ENCODE peak calls at places on chromosomes 2 and 18, in four cellular contexts. One of them, this sample, is unnamed.

GRCh38 chr2:145258903-145259579 is 739.1 kb upstream of the ZEB2 start:
- DNase-seq in heart left ventricle: no peak
- DNase-seq in fibroblast of gingiva: no peak
- DNase-seq in activated naive CD4-positive, alpha-beta T cell: no peak
- DNase-seq in this sample: no peak

GRCh38 chr2:101741775-101742520 is 44.4 kb downstream of the MAP4K4 start:
- DNase-seq in fibroblast of gingiva: no peak
- DNase-seq in heart left ventricle: no peak
- DNase-seq in activated naive CD4-positive, alpha-beta T cell: no peak
- DNase-seq in this sample: no peak

GRCh38 chr2:11370377-11371098 is 26.1 kb upstream of the ROCK2 start:
- DNase-seq in activated naive CD4-positive, alpha-beta T cell: no peak
- DNase-seq in fibroblast of gingiva: peak
- DNase-seq in heart left ventricle: no peak
- DNase-seq in this sample: no peak

GRCh38 chr2:108637304-108637669 is 82.0 kb upstream of the RANBP2 start:
- DNase-seq in heart left ventricle: no peak
- DNase-seq in fibroblast of gingiva: peak
- DNase-seq in activated naive CD4-positive, alpha-beta T cell: no peak
- DNase-seq in this sample: no peak

GRCh38 chr2:120403676-120404075 is 57.7 kb downstream of the INHBB start:
- DNase-seq in fibroblast of gingiva: no peak
- DNase-seq in heart left ventricle: no peak
- DNase-seq in activated naive CD4-positive, alpha-beta T cell: no peak
- DNase-seq in this sample: no peak

GRCh38 chr2:64105676-64106461 is 38.4 kb downstream of the PELI1 start:
- DNase-seq in heart left ventricle: no peak
- DNase-seq in fibroblast of gingiva: no peak
- DNase-seq in activated naive CD4-positive, alpha-beta T cell: no peak
- DNase-seq in this sample: no peak

GRCh38 chr18:77066689-77067088 is 65.9 kb downstream of the MBP start:
- DNase-seq in heart left ventricle: no peak
- DNase-seq in activated naive CD4-positive, alpha-beta T cell: no peak
- DNase-seq in fibroblast of gingiva: no peak
- DNase-seq in this sample: no peak

GRCh38 chr2:46098606-46099005 is 198.6 kb upstream of the EPAS1 start:
- DNase-seq in heart left ventricle: no peak
- DNase-seq in fibroblast of gingiva: peak
- DNase-seq in activated naive CD4-positive, alpha-beta T cell: no peak
- DNase-seq in this sample: no peak

GRCh38 chr2:200454839-200455801 is 54.7 kb downstream of the KCTD18 start:
- DNase-seq in activated naive CD4-positive, alpha-beta T cell: no peak
- DNase-seq in fibroblast of gingiva: peak
- DNase-seq in heart left ventricle: no peak
- DNase-seq in this sample: no peak

GRCh38 chr2:207682557-207682956 is 28.9 kb upstream of the CCNYL1 start:
- DNase-seq in heart left ventricle: no peak
- DNase-seq in fibroblast of gingiva: no peak
- DNase-seq in activated naive CD4-positive, alpha-beta T cell: no peak
- DNase-seq in this sample: no peak

GRCh38 chr2:54660752-54661151 is 62.7 kb upstream of the EML6 start:
- DNase-seq in activated naive CD4-positive, alpha-beta T cell: no peak
- DNase-seq in heart left ventricle: no peak
- DNase-seq in fibroblast of gingiva: no peak
- DNase-seq in this sample: peak

GRCh38 chr2:76019130-76019529 is 308.4 kb upstream of the GCFC2 start:
- DNase-seq in fibroblast of gingiva: no peak
- DNase-seq in activated naive CD4-positive, alpha-beta T cell: no peak
- DNase-seq in heart left ventricle: no peak
- DNase-seq in this sample: no peak

GRCh38 chr18:44467718-44468117 is 213.0 kb upstream of the SETBP1 start:
- DNase-seq in fibroblast of gingiva: no peak
- DNase-seq in activated naive CD4-positive, alpha-beta T cell: no peak
- DNase-seq in heart left ventricle: no peak
- DNase-seq in this sample: no peak

GRCh38 chr2:118806797-118807667 is 40.4 kb downstream of the EN1 start:
- DNase-seq in activated naive CD4-positive, alpha-beta T cell: no peak
- DNase-seq in fibroblast of gingiva: no peak
- DNase-seq in heart left ventricle: no peak
- DNase-seq in this sample: no peak

GRCh38 chr2:28696261-28696660 is 55.4 kb upstream of the PPP1CB start:
- DNase-seq in heart left ventricle: no peak
- DNase-seq in fibroblast of gingiva: no peak
- DNase-seq in activated naive CD4-positive, alpha-beta T cell: no peak
- DNase-seq in this sample: no peak

GRCh38 chr2:233519787-233520611 is 46.6 kb downstream of the USP40 start:
- DNase-seq in activated naive CD4-positive, alpha-beta T cell: no peak
- DNase-seq in heart left ventricle: no peak
- DNase-seq in fibroblast of gingiva: no peak
- DNase-seq in this sample: no peak

GRCh38 chr18:10329116-10329515 is 125.3 kb upstream of the APCDD1 start:
- DNase-seq in heart left ventricle: no peak
- DNase-seq in activated naive CD4-positive, alpha-beta T cell: no peak
- DNase-seq in fibroblast of gingiva: no peak
- DNase-seq in this sample: no peak

GRCh38 chr2:128282976-128283810 is 35.5 kb downstream of the HS6ST1 start:
- DNase-seq in fibroblast of gingiva: no peak
- DNase-seq in heart left ventricle: peak
- DNase-seq in activated naive CD4-positive, alpha-beta T cell: no peak
- DNase-seq in this sample: no peak

GRCh38 chr2:43206602-43207001 is 19.8 kb downstream of the ZFP36L2 start:
- DNase-seq in fibroblast of gingiva: no peak
- DNase-seq in activated naive CD4-positive, alpha-beta T cell: no peak
- DNase-seq in heart left ventricle: no peak
- DNase-seq in this sample: no peak

This sample was measured in dorsolateral prefrontal cortex.